ENCODE peak calls at places on chromosomes 7 and 10, in six cellular contexts. G is ELR; Y is stimulated activated CD8-positive, alpha-beta memory T cell treated with anti-CD3 and anti-CD28 coated beads, Interleukin-7, amount 100 ng/mL, for 1 hour; K is hippocampal formation; B is ELF-1; C is AG09319. L is an unnamed sample.

GRCh38 chr10:114017873-114018272 is 25.8 kb upstream of the ADRB1 start:
- DNase-seq in G (no peak), Y (no peak), K (no peak), B (no peak), C (no peak), L (no peak)

GRCh38 chr10:24299587-24300258 is 90.8 kb downstream of the KIAA1217 start:
- DNase-seq in G (peak), Y (no peak), K (no peak), B (no peak), C (no peak), L (peak)

GRCh38 chr10:25492680-25493079 is 317.9 kb downstream of the GPR158 start:
- DNase-seq in G (no peak), Y (no peak), K (no peak), B (no peak), C (no peak), L (no peak)

GRCh38 chr10:15419279-15419874 is 48.3 kb upstream of the FAM171A1 start:
- DNase-seq in G (peak), Y (peak), K (no peak), B (peak), C (no peak), L (peak)

GRCh38 chr10:55311823-55312431 is 510.9 kb upstream of the PCDH15 start:
- DNase-seq in G (no peak), Y (no peak), K (no peak), B (no peak), C (no peak), L (no peak)

GRCh38 chr10:67618116-67618515 is 77.9 kb downstream of the CTNNA3 start:
- DNase-seq in G (peak), Y (no peak), K (no peak), B (no peak), C (no peak), L (peak)

GRCh38 chr10:16520900-16521299 is 779 bp downstream of the C1QL3 start:
- DNase-seq in G (peak), Y (no peak), K (no peak), B (peak), C (no peak), L (no peak)

GRCh38 chr7:157518514-157519175 is 181.8 kb downstream of the DNAJB6 start:
- DNase-seq in G (no peak), Y (no peak), K (no peak), B (no peak), C (no peak), L (no peak)

GRCh38 chr7:19098510-19098909 is 18.9 kb downstream of the TWIST1 start:
- DNase-seq in G (no peak), Y (no peak), K (no peak), B (no peak), C (no peak), L (no peak)

GRCh38 chr10:48907730-48908129 is 31.9 kb downstream of the LRRC18 start:
- DNase-seq in G (no peak), Y (no peak), K (no peak), B (no peak), C (no peak), L (no peak)

GRCh38 chr7:94832051-94832450 is 75.3 kb upstream of the PPP1R9A start:
- DNase-seq in G (peak), Y (no peak), K (no peak), B (no peak), C (no peak), L (no peak)

GRCh38 chr7:127710635-127711034 is 58.6 kb downstream of the SND1 start:
- DNase-seq in G (no peak), Y (no peak), K (no peak), B (no peak), C (no peak), L (no peak)

GRCh38 chr7:38673795-38674194 is 42.6 kb upstream of the AMPH start:
- DNase-seq in G (peak), Y (no peak), K (no peak), B (no peak), C (peak), L (peak)

GRCh38 chr10:62946278-62946677 is 130.1 kb upstream of the EGR2 start:
- DNase-seq in G (no peak), Y (no peak), K (no peak), B (no peak), C (no peak), L (no peak)

GRCh38 chr7:156178214-156178613 is 366.0 kb upstream of the SHH start:
- DNase-seq in G (no peak), Y (no peak), K (peak), B (no peak), C (no peak), L (no peak)

GRCh38 chr7:25887266-25887665 is 264.7 kb upstream of the NFE2L3 start:
- DNase-seq in G (no peak), Y (no peak), K (no peak), B (no peak), C (no peak), L (no peak)

GRCh38 chr10:113656896-113657295 is 6.9 kb downstream of the NRAP start:
- DNase-seq in G (no peak), Y (no peak), K (no peak), B (no peak), C (no peak), L (no peak)

GRCh38 chr7:29332027-29332806 is 137.6 kb downstream of the CHN2 start:
- DNase-seq in G (no peak), Y (no peak), K (peak), B (no peak), C (no peak), L (no peak)

GRCh38 chr7:21946228-21946709 is 570 bp upstream of the CDCA7L start:
- DNase-seq in G (peak), Y (no peak), K (no peak), B (peak), C (no peak), L (peak)

GRCh38 chr7:27961255-27961654 is 219.3 kb downstream of the JAZF1 start:
- DNase-seq in G (peak), Y (no peak), K (no peak), B (no peak), C (no peak), L (peak)

GRCh38 chr7:48089415-48089975 is 430 bp downstream of the UPP1 start:
- DNase-seq in G (peak), Y (peak), K (peak), B (no peak), C (no peak), L (peak)

GRCh38 chr10:30058111-30058510 is 1.3 kb downstream of the JCAD start:
- DNase-seq in G (no peak), Y (no peak), K (no peak), B (no peak), C (no peak), L (no peak)

GRCh38 chr10:48684463-48684791 is 246 bp upstream of the WDFY4 start:
- DNase-seq in G (no peak), Y (no peak), K (no peak), B (no peak), C (no peak), L (no peak)

L was measured in HCEC 1CT.